ENCODE peak calls at places on chromosomes 7 and 10, in six cellular contexts. One of them, this sample, is unnamed. For H3F3A and H3K36me3, the result is how much of the 10 kb centered on the place peaks cover.

GRCh38 chr7:150451097-150451793 is 815 bp downstream of the GIMAP8 start:
- DNase-seq in neural progenitor cell: no peak
- DNase-seq in PC-9: no peak
- DNase-seq in PC-3: no peak
- DNase-seq in GM23338: no peak
- DNase-seq in MM.1S: no peak
- DNase-seq in this sample: no peak

GRCh38 chr10:67114945-67115344 is 189.1 kb downstream of the LRRTM3 start:
- DNase-seq in neural progenitor cell: no peak
- DNase-seq in PC-9: no peak
- DNase-seq in PC-3: peak
- DNase-seq in GM23338: no peak
- DNase-seq in MM.1S: no peak
- DNase-seq in this sample: no peak

GRCh38 chr10:31586708-31587107 is 267.7 kb downstream of the ZEB1 start:
- DNase-seq in neural progenitor cell: no peak
- DNase-seq in PC-9: no peak
- DNase-seq in PC-3: no peak
- DNase-seq in GM23338: no peak
- DNase-seq in MM.1S: no peak
- DNase-seq in this sample: no peak

GRCh38 chr10:86349474-86349873 is 17.1 kb downstream of the GRID1 start:
- DNase-seq in neural progenitor cell: peak
- DNase-seq in PC-9: no peak
- DNase-seq in PC-3: no peak
- DNase-seq in GM23338: peak
- DNase-seq in MM.1S: no peak
- DNase-seq in this sample: peak

GRCh38 chr10:22218448-22218847 is 633 bp upstream of the EBLN1 start:
- DNase-seq in neural progenitor cell: peak
- DNase-seq in PC-9: no peak
- DNase-seq in PC-3: no peak
- DNase-seq in GM23338: peak
- DNase-seq in MM.1S: no peak
- DNase-seq in this sample: no peak

GRCh38 chr7:16649196-16649595 is 3.2 kb downstream of the BZW2 start:
- DNase-seq in neural progenitor cell: no peak
- DNase-seq in PC-9: no peak
- DNase-seq in PC-3: peak
- DNase-seq in GM23338: no peak
- DNase-seq in MM.1S: no peak
- DNase-seq in this sample: peak

GRCh38 chr10:27628631-27629030 is 117.0 kb downstream of the MKX start:
- DNase-seq in neural progenitor cell: no peak
- DNase-seq in PC-9: no peak
- DNase-seq in PC-3: no peak
- DNase-seq in GM23338: no peak
- DNase-seq in MM.1S: no peak
- DNase-seq in this sample: peak

GRCh38 chr7:79933144-79933543 is 201.5 kb upstream of the GNAI1 start:
- DNase-seq in neural progenitor cell: no peak
- DNase-seq in PC-9: no peak
- DNase-seq in PC-3: no peak
- DNase-seq in GM23338: no peak
- DNase-seq in MM.1S: no peak
- DNase-seq in this sample: peak

GRCh38 chr7:33671521-33672262 is 233.6 kb upstream of the BMPER start:
- DNase-seq in neural progenitor cell: no peak
- DNase-seq in PC-9: no peak
- DNase-seq in PC-3: no peak
- DNase-seq in GM23338: no peak
- DNase-seq in MM.1S: no peak
- DNase-seq in this sample: no peak

GRCh38 chr10:78761241-78761825 is 307.4 kb upstream of the ZMIZ1 start:
- DNase-seq in neural progenitor cell: peak
- DNase-seq in PC-9: no peak
- DNase-seq in PC-3: no peak
- DNase-seq in GM23338: no peak
- DNase-seq in MM.1S: no peak
- DNase-seq in this sample: no peak

DNA sequence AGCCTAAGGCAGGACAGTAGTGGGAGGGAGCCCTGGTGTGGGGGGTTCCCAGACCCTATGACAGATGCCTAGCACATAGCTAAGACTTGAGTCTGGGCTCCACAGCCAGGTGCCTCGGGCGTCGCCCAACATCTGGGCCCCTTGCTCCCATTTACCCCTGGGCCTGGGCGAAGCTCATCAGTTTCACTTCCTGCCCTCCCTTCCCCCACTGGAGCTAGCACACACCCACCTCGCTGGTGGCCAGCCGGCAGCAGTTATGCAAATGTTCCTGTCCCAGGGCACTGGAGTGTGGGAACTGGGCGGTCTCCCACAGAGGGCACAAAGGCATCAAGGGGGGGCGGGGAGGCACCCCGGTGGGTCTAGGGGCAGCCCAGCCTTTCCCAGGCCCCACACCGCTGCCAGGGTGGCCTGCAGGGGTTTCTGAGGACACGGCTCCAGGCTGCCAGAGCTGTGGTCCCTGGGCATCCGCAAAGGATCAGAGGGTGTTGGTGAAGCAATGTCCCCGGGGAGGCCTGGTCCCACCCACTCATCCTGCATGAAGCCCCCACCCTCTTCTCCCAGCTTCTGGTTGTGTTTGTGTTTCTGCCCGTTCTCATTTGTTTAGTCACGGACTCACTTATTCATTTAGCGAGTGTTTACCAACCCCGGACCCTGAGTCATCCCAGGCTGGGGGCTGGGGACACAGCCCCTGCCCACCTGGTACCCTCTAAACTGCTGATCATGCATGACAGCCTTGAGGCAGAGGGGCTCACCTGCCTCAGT is 20.4 kb downstream of the SH2B2 start:
- DNase-seq in neural progenitor cell: peak
- DNase-seq in PC-9: peak
- DNase-seq in PC-3: peak
- DNase-seq in GM23338: peak
- DNase-seq in MM.1S: peak
- DNase-seq in this sample: peak
- H3F3A ChIP-seq in neural progenitor cell: under half
- H3F3A ChIP-seq in PC-9: under half
- H3F3A ChIP-seq in PC-3: under half
- H3F3A ChIP-seq in GM23338: under half
- H3F3A ChIP-seq in MM.1S: under half
- H3F3A ChIP-seq in this sample: under half

DNA sequence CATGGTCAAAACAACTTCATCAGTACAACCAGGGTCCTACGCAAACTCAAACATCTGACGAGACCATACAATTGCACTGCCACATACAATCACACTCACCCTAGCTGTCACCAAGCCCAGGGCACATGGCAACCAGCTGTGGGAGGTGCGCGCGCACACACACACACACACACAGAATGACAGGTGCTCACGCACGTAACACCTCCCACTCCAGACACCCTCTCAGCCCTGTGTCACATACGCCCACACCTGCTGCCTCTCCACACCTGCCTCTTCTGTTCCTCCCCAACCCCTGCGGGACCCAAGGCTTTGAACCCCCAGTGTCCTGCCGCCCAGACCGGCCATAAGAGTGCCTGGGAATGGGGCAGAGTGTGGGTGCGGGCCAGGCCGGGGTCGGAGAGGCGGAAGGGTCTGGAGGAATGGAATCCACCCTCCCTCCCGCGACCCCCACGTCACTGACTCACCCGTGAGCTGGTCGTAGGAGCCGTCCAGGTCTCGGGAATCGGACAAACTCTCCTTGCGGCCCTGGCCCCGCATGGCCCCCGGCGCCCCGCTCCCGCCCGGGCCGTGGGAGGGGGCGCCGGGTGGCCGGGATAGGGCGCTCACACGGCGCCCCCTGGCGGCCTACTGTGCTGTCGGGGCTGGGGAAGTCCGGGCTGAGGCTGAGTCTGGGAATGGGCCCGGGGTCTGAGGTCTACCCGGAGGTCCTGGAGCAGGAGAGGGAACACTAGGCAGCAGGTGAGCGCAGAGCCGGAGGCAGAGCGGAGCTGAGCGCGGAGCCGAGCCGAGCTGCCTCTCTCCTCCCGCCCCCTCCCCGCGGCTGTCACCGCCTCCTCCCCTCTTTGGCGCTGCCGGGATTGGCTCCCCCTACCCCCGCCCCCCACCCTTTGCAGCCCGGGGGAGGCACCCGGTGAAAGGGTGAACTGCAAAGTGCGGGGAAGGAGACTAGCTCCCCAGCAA is at the start of gene KCNIP2:
- DNase-seq in neural progenitor cell: peak
- DNase-seq in PC-9: no peak
- DNase-seq in PC-3: no peak
- DNase-seq in GM23338: peak
- DNase-seq in MM.1S: no peak
- DNase-seq in this sample: no peak
- TF ChIP-seq EZH2 in neural progenitor cell: peak
- TF ChIP-seq EZH2 in PC-9: no peak
- TF ChIP-seq EZH2 in PC-3: no peak
- TF ChIP-seq EZH2 in GM23338: no peak
- TF ChIP-seq EZH2 in MM.1S: no peak
- TF ChIP-seq EZH2 in this sample: no peak

GRCh38 chr7:55490099-55490498 is 82.2 kb downstream of the VOPP1 start:
- DNase-seq in neural progenitor cell: no peak
- DNase-seq in PC-9: no peak
- DNase-seq in PC-3: no peak
- DNase-seq in GM23338: no peak
- DNase-seq in MM.1S: no peak
- DNase-seq in this sample: no peak
- H3K36me3 ChIP-seq in neural progenitor cell: under half
- H3K36me3 ChIP-seq in PC-9: under half
- H3K36me3 ChIP-seq in PC-3: under half
- H3K36me3 ChIP-seq in GM23338: under half
- H3K36me3 ChIP-seq in MM.1S: under half
- H3K36me3 ChIP-seq in this sample: under half

GRCh38 chr10:5663692-5664427 is 2.5 kb downstream of the ASB13 start:
- DNase-seq in neural progenitor cell: peak
- DNase-seq in PC-9: no peak
- DNase-seq in PC-3: no peak
- DNase-seq in GM23338: peak
- DNase-seq in MM.1S: no peak
- DNase-seq in this sample: no peak

GRCh38 chr10:5662708-5663579 is 3.5 kb downstream of the ASB13 start:
- DNase-seq in neural progenitor cell: no peak
- DNase-seq in PC-9: no peak
- DNase-seq in PC-3: no peak
- DNase-seq in GM23338: peak
- DNase-seq in MM.1S: no peak
- DNase-seq in this sample: no peak

GRCh38 chr10:5659702-5660528 is 6.5 kb downstream of the ASB13 start:
- DNase-seq in neural progenitor cell: no peak
- DNase-seq in PC-9: peak
- DNase-seq in PC-3: peak
- DNase-seq in GM23338: peak
- DNase-seq in MM.1S: no peak
- DNase-seq in this sample: peak

GRCh38 chr10:5658871-5659618 is 7.3 kb downstream of the ASB13 start:
- DNase-seq in neural progenitor cell: peak
- DNase-seq in PC-9: no peak
- DNase-seq in PC-3: no peak
- DNase-seq in GM23338: peak
- DNase-seq in MM.1S: no peak
- DNase-seq in this sample: no peak

GRCh38 chr10:5661043-5661442 is 5.4 kb downstream of the ASB13 start:
- DNase-seq in neural progenitor cell: no peak
- DNase-seq in PC-9: no peak
- DNase-seq in PC-3: no peak
- DNase-seq in GM23338: no peak
- DNase-seq in MM.1S: no peak
- DNase-seq in this sample: no peak
- H3F3A ChIP-seq in neural progenitor cell: under half
- H3F3A ChIP-seq in PC-9: under half
- H3F3A ChIP-seq in PC-3: under half
- H3F3A ChIP-seq in GM23338: under half
- H3F3A ChIP-seq in MM.1S: under half
- H3F3A ChIP-seq in this sample: under half

GRCh38 chr7:94908204-94909022 is 1.0 kb downstream of the PPP1R9A start:
- DNase-seq in neural progenitor cell: peak
- DNase-seq in PC-9: peak
- DNase-seq in PC-3: peak
- DNase-seq in GM23338: peak
- DNase-seq in MM.1S: no peak
- DNase-seq in this sample: peak

GRCh38 chr7:94907026-94907419 is 371 bp upstream of the PPP1R9A start:
- DNase-seq in neural progenitor cell: no peak
- DNase-seq in PC-9: no peak
- DNase-seq in PC-3: no peak
- DNase-seq in GM23338: peak
- DNase-seq in MM.1S: no peak
- DNase-seq in this sample: no peak

GRCh38 chr7:94909023-94909466 is 1.7 kb downstream of the PPP1R9A start:
- DNase-seq in neural progenitor cell: no peak
- DNase-seq in PC-9: no peak
- DNase-seq in PC-3: no peak
- DNase-seq in GM23338: no peak
- DNase-seq in MM.1S: no peak
- DNase-seq in this sample: no peak

GRCh38 chr7:94906035-94906796 is 1.2 kb upstream of the PPP1R9A start:
- DNase-seq in neural progenitor cell: no peak
- DNase-seq in PC-9: no peak
- DNase-seq in PC-3: no peak
- DNase-seq in GM23338: no peak
- DNase-seq in MM.1S: no peak
- DNase-seq in this sample: no peak

DNA sequence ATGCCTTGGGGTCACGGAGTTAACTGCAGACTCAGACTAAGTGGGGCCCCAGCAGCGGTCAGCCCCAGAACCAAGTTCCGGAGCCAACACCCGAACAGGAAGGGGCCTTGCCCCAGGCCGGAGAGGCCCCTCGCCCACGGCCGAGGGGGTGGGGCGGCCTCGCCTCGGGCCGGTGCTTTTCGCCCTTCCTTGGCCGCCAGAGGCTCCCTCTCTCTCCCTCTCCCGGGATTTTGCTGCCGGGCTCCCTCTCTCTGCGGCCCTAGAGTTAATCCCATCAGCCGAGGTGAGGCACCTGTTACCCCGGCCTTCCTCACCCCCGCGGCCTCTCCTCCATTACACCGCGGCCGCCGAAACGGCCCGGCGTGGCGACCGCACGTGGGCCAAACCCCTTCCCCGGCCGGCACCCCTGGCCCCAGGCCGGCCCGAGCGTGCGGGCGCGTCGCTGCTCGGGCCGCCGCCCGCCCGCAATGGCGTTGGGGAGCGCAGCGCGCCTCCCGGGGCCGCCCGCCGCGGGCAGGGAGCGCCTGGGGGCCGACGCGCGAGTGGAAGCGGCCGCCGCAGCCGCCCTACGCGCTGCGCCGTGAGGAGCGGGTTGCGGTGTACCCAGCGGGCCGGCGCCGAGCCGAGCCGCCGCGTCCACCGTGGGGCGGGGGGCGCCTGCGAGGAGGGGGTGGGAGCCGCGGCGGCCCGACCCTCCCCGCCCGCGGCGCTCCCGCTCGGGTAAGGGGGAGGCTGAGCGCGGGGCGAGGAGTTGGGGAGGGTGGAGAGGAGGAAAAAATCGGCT is at the start of gene PPP1R9A:
- DNase-seq in neural progenitor cell: peak
- DNase-seq in PC-9: peak
- DNase-seq in PC-3: peak
- DNase-seq in GM23338: peak
- DNase-seq in MM.1S: peak
- DNase-seq in this sample: peak
- TF ChIP-seq EZH2 in neural progenitor cell: no peak
- TF ChIP-seq EZH2 in PC-9: no peak
- TF ChIP-seq EZH2 in PC-3: no peak
- TF ChIP-seq EZH2 in GM23338: no peak
- TF ChIP-seq EZH2 in MM.1S: no peak
- TF ChIP-seq EZH2 in this sample: peak

This sample was measured in GM23248.